ENCODE peak calls at places on chromosomes 13 and 19, in eight cellular contexts. T, P, A, B, M, U, G and S are unnamed samples.

GRCh38 chr19:19115954-19116353 is 22.3 kb downstream of the TMEM161A start:
- DNase-seq in T (peak; percentile 63), B (peak; percentile 77), M (no peak), U (peak; percentile 88), G (no peak), A (no peak), P (peak; percentile 68), S (peak; percentile 81)

GRCh38 chr13:52809310-52809769 is 39.1 kb downstream of the PCDH8 start:
- DNase-seq in U (peak; percentile 83), A (no peak), G (peak; percentile 50), B (peak; percentile 73), M (no peak), P (peak; percentile 53), T (peak; percentile 68), S (peak; percentile 84)

GRCh38 chr19:12784394-12784870 is 6.9 kb upstream of the JUNB start:
- DNase-seq in P (peak; percentile 52), G (no peak), U (no peak), B (no peak), M (no peak), T (no peak), A (no peak), S (no peak)

GRCh38 chr19:55134732-55135131 is 14.3 kb downstream of the TNNT1 start:
- DNase-seq in T (no peak), B (no peak), G (no peak), M (no peak), U (no peak), P (no peak), A (no peak), S (no peak)

GRCh38 chr13:31069808-31070544 is 91.7 kb downstream of the HSPH1 start:
- DNase-seq in B (no peak), P (no peak), M (no peak), U (no peak), A (no peak), G (no peak), T (no peak), S (no peak)

GRCh38 chr13:112981361-112981905 is 12.4 kb downstream of the MCF2L start:
- DNase-seq in U (no peak), T (no peak), A (no peak), M (no peak), P (no peak), B (no peak), G (no peak), S (no peak)

GRCh38 chr13:106088094-106088493 is 447.4 kb downstream of the EFNB2 start:
- DNase-seq in B (no peak), M (peak; percentile 53), G (no peak), A (no peak), P (no peak), U (no peak), T (no peak), S (no peak)

GRCh38 chr19:2115911-2116426 is 19.3 kb downstream of the IZUMO4 start:
- DNase-seq in P (no peak), U (no peak), B (no peak), T (no peak), M (no peak), A (no peak), G (no peak), S (no peak)

GRCh38 chr13:90868321-90868920 is 479.1 kb upstream of the MIR17HG start:
- DNase-seq in U (no peak), T (no peak), G (no peak), A (no peak), B (no peak), M (peak; percentile 16), P (no peak), S (no peak)

GRCh38 chr13:94707400-94708021 is 4.8 kb downstream of the SOX21 start:
- DNase-seq in B (no peak), P (no peak), T (no peak), A (no peak), U (peak; percentile 64), G (no peak), M (no peak), S (peak; percentile 77)

GRCh38 chr13:113742445-113743120 is 16.4 kb upstream of the TMEM255B start:
- DNase-seq in U (no peak), B (no peak), A (no peak), P (peak; percentile 35), G (no peak), T (peak; percentile 38), M (no peak), S (no peak)

GRCh38 chr13:81171065-81171647 is 830.2 kb upstream of the SPRY2 start:
- DNase-seq in P (no peak), B (no peak), T (no peak), G (no peak), A (no peak), U (no peak), M (no peak), S (no peak)

GRCh38 chr13:40230833-40231266 is 435.6 kb downstream of the FOXO1 start:
- DNase-seq in G (no peak), B (no peak), U (no peak), A (no peak), M (no peak), T (no peak), P (no peak), S (no peak)

GRCh38 chr13:44768233-44768632 is 192.1 kb upstream of the TSC22D1 start:
- DNase-seq in M (no peak), T (no peak), P (no peak), U (no peak), G (peak; percentile 59), A (no peak), B (no peak), S (no peak)

GRCh38 chr19:13976446-13976845 is 24.1 kb downstream of the DCAF15 start:
- DNase-seq in T (no peak), G (no peak), A (no peak), P (no peak), M (no peak), B (no peak), U (no peak), S (no peak)

GRCh38 chr13:103255587-103256301 is 189.5 kb upstream of the SLC10A2 start:
- DNase-seq in U (no peak), G (no peak), P (no peak), T (no peak), B (no peak), M (no peak), A (no peak), S (no peak)
- TF ChIP-seq CTCF in U (no peak), G (no peak), P (no peak), T (no peak), B (no peak), M (no peak), A (no peak), S (no peak)

DNA sequence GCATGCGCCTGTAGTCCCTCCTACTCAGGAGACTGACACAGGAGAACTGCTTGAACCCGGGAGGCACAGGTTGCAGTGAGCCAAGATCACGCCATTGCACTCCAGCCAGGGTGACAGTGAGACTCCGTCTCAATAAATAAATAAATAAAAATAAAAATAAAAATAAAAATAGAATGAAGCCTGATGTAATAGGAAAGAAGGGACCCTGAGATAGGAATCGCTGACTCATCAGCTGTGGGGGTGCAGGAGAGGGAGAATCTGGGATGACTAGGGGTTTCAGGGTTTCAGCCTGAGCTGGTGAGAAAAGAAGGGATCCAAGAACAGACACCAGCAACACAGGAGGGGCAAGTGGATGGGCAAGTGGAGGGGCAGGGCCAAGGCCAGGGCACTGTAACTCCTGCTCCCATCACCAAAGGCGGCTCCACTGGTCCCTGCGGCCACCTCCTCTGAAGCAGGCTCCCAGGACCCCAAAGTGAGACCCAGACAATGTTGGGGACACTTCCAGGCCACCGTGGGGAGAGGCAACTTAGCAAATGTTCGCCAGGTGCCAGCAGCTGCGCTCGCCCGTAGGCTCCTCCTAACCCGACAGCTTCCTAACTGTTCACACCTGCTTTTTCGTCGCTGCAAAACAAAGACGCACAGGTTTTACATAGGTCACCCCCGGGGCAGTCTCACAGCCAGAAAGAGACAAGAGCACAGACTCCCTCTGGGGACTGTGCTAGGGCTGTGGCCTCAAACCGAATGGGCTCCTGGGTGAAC is 1.2 kb downstream of the HAUS8 start:
- DNase-seq in A (no peak), G (peak; percentile 66), P (no peak), M (no peak), U (no peak), B (no peak), T (no peak), S (peak; percentile 54)
- TF ChIP-seq CTCF in A (no peak), G (no peak), P (no peak), M (no peak), U (no peak), B (no peak), T (no peak), S (no peak)

DNA sequence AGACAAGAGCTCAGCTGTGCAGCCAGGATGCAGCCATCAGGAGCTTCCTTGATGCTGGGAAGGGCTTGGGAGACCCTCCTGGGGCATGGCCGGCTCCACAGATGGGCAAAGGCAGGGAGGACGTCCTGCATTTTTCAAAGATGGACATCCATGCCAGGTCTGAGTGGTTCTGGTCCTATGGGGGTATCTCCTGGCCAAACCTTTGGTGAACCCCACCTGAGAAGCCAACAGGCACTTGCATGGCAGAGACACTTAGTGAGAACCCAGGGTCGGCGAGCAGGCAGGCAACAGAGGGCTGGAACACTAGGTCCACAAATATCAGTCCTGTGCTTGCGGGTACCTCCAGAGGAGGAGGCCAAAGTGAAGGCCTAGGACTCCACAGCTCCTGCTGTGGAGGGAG is 70.0 kb downstream of the KCTD15 start:
- DNase-seq in P (no peak), A (no peak), G (no peak), T (no peak), U (no peak), M (no peak), B (no peak), S (no peak)
- TF ChIP-seq CTCF in P (no peak), A (no peak), G (no peak), T (no peak), U (no peak), M (no peak), B (no peak), S (no peak)

GRCh38 chr19:15248648-15249559 is 16.7 kb upstream of the EPHX3 start:
- DNase-seq in B (no peak), P (peak; percentile 83), A (peak; percentile 86), T (peak; percentile 64), M (peak; percentile 81), U (no peak), G (no peak), S (no peak)

GRCh38 chr19:15249912-15250634 is 17.8 kb upstream of the EPHX3 start:
- DNase-seq in A (peak; percentile 78), P (no peak), U (no peak), B (no peak), T (no peak), G (no peak), M (peak; percentile 78), S (no peak)

GRCh38 chr19:15248106-15248505 is 15.9 kb upstream of the EPHX3 start:
- DNase-seq in P (no peak), M (no peak), A (peak; percentile 38), B (no peak), T (no peak), G (no peak), U (no peak), S (no peak)

GRCh38 chr19:15250635-15250993 is 18.4 kb upstream of the EPHX3 start:
- DNase-seq in A (no peak), M (no peak), P (no peak), U (no peak), T (no peak), G (no peak), B (no peak), S (no peak)

DNA sequence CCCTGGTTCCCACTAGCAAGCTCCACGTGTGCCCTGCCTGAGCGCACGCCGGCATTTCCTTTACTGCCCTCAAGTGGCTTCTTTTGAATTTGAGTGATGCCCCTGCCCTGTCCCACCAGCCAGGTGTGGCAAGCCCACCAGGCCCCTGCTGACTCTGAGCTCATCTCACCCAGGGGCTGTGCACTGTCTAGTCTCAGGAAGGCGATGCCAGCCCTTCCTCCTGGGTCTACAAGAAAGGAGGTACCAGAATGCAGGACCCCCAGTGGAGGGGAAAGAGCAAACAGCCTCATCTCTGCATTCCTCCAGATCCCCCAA is 17.3 kb upstream of the EPHX3 start:
- DNase-seq in P (no peak), U (no peak), A (no peak), M (no peak), T (no peak), B (no peak), G (no peak), S (no peak)
- TF ChIP-seq CTCF in P (no peak), U (no peak), A (no peak), M (no peak), T (no peak), B (no peak), G (no peak), S (no peak)